ENCODE peak calls at places on chromosomes 11 and 22, in ten cellular contexts. Y, G, Q, S, X, E, Z, V, J and A are unnamed samples.

GRCh38 chr22:35355744-35356420 is 25.0 kb upstream of the HMOX1 start:
- DNase-seq in J (no peak), X (no peak), V (peak), E (peak), Z (no peak), S (peak), Y (no peak), G (no peak), Q (no peak), A (no peak)

GRCh38 chr11:130522284-130522961 is 74.0 kb downstream of the ADAMTS15 start:
- DNase-seq in G (peak), V (peak), X (peak), S (peak), Y (peak), Q (peak), E (peak), Z (peak), J (peak), A (peak)

GRCh38 chr11:33708970-33709369 is 8.3 kb upstream of the C11orf91 start:
- DNase-seq in Z (no peak), Q (no peak), J (no peak), G (no peak), E (no peak), X (no peak), S (no peak), V (no peak), Y (no peak), A (no peak)

GRCh38 chr11:61499816-61500491 is 8.6 kb upstream of the LRRC10B start:
- DNase-seq in E (no peak), G (no peak), X (no peak), Y (no peak), V (no peak), Z (no peak), S (no peak), Q (no peak), J (no peak), A (no peak)

GRCh38 chr11:112881461-112881860 is 79.8 kb upstream of the NCAM1 start:
- DNase-seq in Q (no peak), G (peak), X (no peak), J (peak), Z (peak), V (peak), E (no peak), Y (peak), S (peak), A (no peak)

GRCh38 chr11:125281831-125282595 is 117.5 kb downstream of the PKNOX2 start:
- DNase-seq in E (no peak), S (no peak), G (no peak), Z (no peak), X (no peak), J (no peak), Y (no peak), V (no peak), Q (no peak), A (no peak)

GRCh38 chr11:70798296-70798695 is 400.0 kb downstream of the CTTN start:
- DNase-seq in Y (no peak), S (no peak), Q (no peak), E (no peak), Z (no peak), G (no peak), V (no peak), J (no peak), X (no peak), A (no peak)

GRCh38 chr11:101583180-101584128 is at the start of gene TRPC6:
- DNase-seq in G (peak), E (peak), X (no peak), Z (peak), J (peak), S (no peak), Q (no peak), Y (no peak), V (peak), A (no peak)

GRCh38 chr11:43366597-43367121 is 7.9 kb downstream of the TTC17 start:
- DNase-seq in Y (no peak), E (peak), Z (peak), X (no peak), G (no peak), Q (no peak), S (no peak), J (no peak), V (no peak), A (no peak)

GRCh38 chr22:17748555-17749353 is 25.5 kb downstream of the BID start:
- DNase-seq in V (no peak), Z (no peak), G (no peak), X (no peak), E (no peak), Y (no peak), S (no peak), Q (no peak), J (no peak), A (no peak)

GRCh38 chr22:41620646-41621098 is at the start of gene DESI1:
- DNase-seq in E (no peak), Z (peak), G (no peak), S (no peak), Y (no peak), X (no peak), Q (peak), J (peak), V (no peak), A (no peak)

GRCh38 chr22:27129266-27129665 is 471.9 kb downstream of the MIAT start:
- DNase-seq in V (no peak), G (no peak), Z (no peak), J (peak), X (no peak), E (peak), S (peak), Y (no peak), Q (no peak), A (no peak)

GRCh38 chr22:33851985-33852384 is 68.3 kb downstream of the LARGE1 start:
- DNase-seq in X (no peak), Z (no peak), J (no peak), S (no peak), E (no peak), V (no peak), Y (no peak), Q (no peak), G (no peak), A (no peak)

GRCh38 chr11:45102810-45103621 is 43.4 kb upstream of the PRDM11 start:
- DNase-seq in Q (no peak), X (peak), Y (peak), G (peak), S (peak), J (peak), V (peak), Z (peak), E (peak), A (peak)

GRCh38 chr11:70772950-70773349 is 374.6 kb downstream of the CTTN start:
- DNase-seq in Q (no peak), S (no peak), G (no peak), Y (no peak), Z (no peak), J (no peak), E (no peak), X (no peak), V (no peak), A (no peak)

GRCh38 chr22:49970528-49971231 is 10.1 kb downstream of the PIM3 start:
- DNase-seq in X (peak), Z (peak), V (peak), Q (peak), Y (peak), G (peak), S (peak), E (peak), J (peak), A (peak)

GRCh38 chr11:77411717-77412441 is 62.0 kb downstream of the PAK1 start:
- DNase-seq in G (no peak), Q (peak), X (peak), Z (peak), J (peak), Y (peak), S (peak), V (peak), E (peak), A (peak)

GRCh38 chr11:64150481-64151239 is 15.3 kb downstream of the MACROD1 start:
- DNase-seq in Y (no peak), X (no peak), Z (no peak), G (no peak), J (no peak), Q (no peak), V (no peak), E (no peak), S (no peak), A (no peak)

GRCh38 chr22:20033045-20033706 is 12.3 kb downstream of the TANGO2 start:
- DNase-seq in Z (no peak), E (no peak), G (peak), Q (no peak), Y (no peak), V (no peak), X (no peak), J (peak), S (peak), A (no peak)

GRCh38 chr11:106177311-106177710 is 99.8 kb downstream of the AASDHPPT start:
- DNase-seq in V (no peak), Z (no peak), Q (no peak), X (no peak), J (no peak), S (no peak), Y (no peak), G (no peak), E (no peak), A (no peak)

GRCh38 chr22:49623176-49623575 is 204.5 kb downstream of the BRD1 start:
- DNase-seq in G (no peak), S (no peak), Z (no peak), Q (no peak), J (no peak), X (no peak), V (no peak), E (no peak), Y (no peak), A (no peak)

GRCh38 chr11:111814567-111814966 is 48.4 kb upstream of the PPP2R1B start:
- DNase-seq in Y (no peak), S (peak), G (no peak), X (peak), E (peak), Q (no peak), V (no peak), Z (peak), J (peak), A (peak)

GRCh38 chr11:62614275-62614674 is 1.2 kb downstream of the ROM1 start:
- DNase-seq in E (no peak), V (no peak), Y (no peak), Q (no peak), J (no peak), Z (no peak), G (no peak), X (no peak), S (no peak), A (no peak)

GRCh38 chr11:75445315-75445953 is 12.4 kb upstream of the KLHL35 start:
- DNase-seq in X (no peak), Z (peak), G (peak), J (peak), V (peak), Q (peak), E (peak), Y (peak), S (peak), A (no peak)

GRCh38 chr11:72138821-72139390 is 3.4 kb downstream of the FOLR3 start:
- DNase-seq in J (no peak), X (no peak), G (no peak), Z (no peak), S (no peak), E (no peak), Y (no peak), V (no peak), Q (no peak), A (no peak)

GRCh38 chr22:27615408-27615807 is 186.1 kb downstream of the MN1 start:
- DNase-seq in Y (no peak), Q (no peak), S (no peak), X (no peak), J (no peak), V (no peak), G (no peak), E (no peak), Z (no peak), A (no peak)

GRCh38 chr11:73154178-73154577 is 12.1 kb upstream of the FCHSD2 start:
- DNase-seq in Z (no peak), X (no peak), S (no peak), Q (peak), V (no peak), G (no peak), E (no peak), Y (no peak), J (no peak), A (no peak)

GRCh38 chr22:25085156-25085555 is 114.5 kb upstream of the CRYBB3 start:
- DNase-seq in J (no peak), S (no peak), Q (no peak), Z (no peak), V (no peak), Y (no peak), X (no peak), G (no peak), E (no peak), A (no peak)

GRCh38 chr22:29773233-29773632 is 6.1 kb downstream of the UQCR10 start:
- DNase-seq in Y (no peak), V (no peak), J (no peak), S (peak), Z (peak), X (no peak), Q (no peak), G (no peak), E (peak), A (peak)

GRCh38 chr11:109309153-109309552 is 112.8 kb upstream of the C11orf87 start:
- DNase-seq in V (no peak), S (peak), J (peak), X (no peak), Z (peak), Q (no peak), G (peak), E (peak), Y (no peak), A (peak)

GRCh38 chr11:134049303-134049702 is 19.6 kb upstream of the JAM3 start:
- DNase-seq in E (no peak), S (no peak), J (no peak), V (no peak), Y (no peak), Z (no peak), X (no peak), Q (peak), G (no peak), A (no peak)

GRCh38 chr11:111283945-111284481 is 14.3 kb upstream of the POU2AF3 start:
- DNase-seq in J (no peak), X (no peak), S (no peak), G (peak), E (peak), Z (peak), Y (no peak), V (no peak), Q (no peak), A (peak)

GRCh38 chr22:48593551-48593950 is 1234.1 kb downstream of the BRD1 start:
- DNase-seq in Q (no peak), E (no peak), Z (no peak), V (no peak), X (no peak), Y (no peak), S (no peak), J (no peak), G (no peak), A (no peak)

GRCh38 chr22:36871669-36872081 is 10.9 kb downstream of the NCF4 start:
- DNase-seq in X (no peak), V (no peak), G (peak), Z (no peak), E (no peak), Q (no peak), S (no peak), Y (no peak), J (no peak), A (no peak)

GRCh38 chr11:61820174-61820573 is 3.4 kb upstream of the FADS1 start:
- DNase-seq in X (no peak), Q (no peak), Z (peak), Y (no peak), V (no peak), E (peak), G (no peak), J (no peak), S (peak), A (no peak)

GRCh38 chr11:27076121-27076589 is 35.5 kb downstream of the BBOX1 start:
- DNase-seq in Y (no peak), E (no peak), Z (peak), S (no peak), Q (no peak), G (no peak), J (no peak), V (peak), X (peak), A (no peak)

GRCh38 chr11:59206635-59207034 is 6.1 kb downstream of the MPEG1 start:
- DNase-seq in Z (no peak), Y (no peak), Q (no peak), V (no peak), J (peak), G (peak), S (peak), E (no peak), X (no peak), A (no peak)

GRCh38 chr22:46262449-46263207 is 515 bp downstream of the PKDREJ start:
- DNase-seq in J (peak), S (peak), X (no peak), V (peak), E (peak), Q (peak), G (no peak), Z (peak), Y (no peak), A (no peak)
- H3K4me3 ChIP-seq in J (no peak), S (no peak), X (no peak), V (no peak), E (no peak), Q (peak), G (no peak), Z (no peak), Y (no peak), A (no peak)

GRCh38 chr11:123408619-123409455 is 21.2 kb upstream of the GRAMD1B start:
- DNase-seq in Z (no peak), S (no peak), X (no peak), Y (no peak), G (no peak), E (no peak), J (no peak), Q (no peak), V (no peak), A (no peak)

GRCh38 chr11:123406441-123407123 is 23.5 kb upstream of the GRAMD1B start:
- DNase-seq in E (no peak), J (no peak), Y (no peak), Z (no peak), Q (no peak), V (no peak), X (no peak), S (no peak), G (no peak), A (no peak)

GRCh38 chr11:123407996-123408597 is 22.0 kb upstream of the GRAMD1B start:
- DNase-seq in J (no peak), E (no peak), Y (no peak), X (no peak), V (no peak), S (no peak), G (no peak), Q (no peak), Z (no peak), A (no peak)

GRCh38 chr11:123409456-123409801 is 20.6 kb upstream of the GRAMD1B start:
- DNase-seq in Q (no peak), V (no peak), J (no peak), E (no peak), S (no peak), G (no peak), Z (no peak), Y (no peak), X (no peak), A (no peak)

DNA sequence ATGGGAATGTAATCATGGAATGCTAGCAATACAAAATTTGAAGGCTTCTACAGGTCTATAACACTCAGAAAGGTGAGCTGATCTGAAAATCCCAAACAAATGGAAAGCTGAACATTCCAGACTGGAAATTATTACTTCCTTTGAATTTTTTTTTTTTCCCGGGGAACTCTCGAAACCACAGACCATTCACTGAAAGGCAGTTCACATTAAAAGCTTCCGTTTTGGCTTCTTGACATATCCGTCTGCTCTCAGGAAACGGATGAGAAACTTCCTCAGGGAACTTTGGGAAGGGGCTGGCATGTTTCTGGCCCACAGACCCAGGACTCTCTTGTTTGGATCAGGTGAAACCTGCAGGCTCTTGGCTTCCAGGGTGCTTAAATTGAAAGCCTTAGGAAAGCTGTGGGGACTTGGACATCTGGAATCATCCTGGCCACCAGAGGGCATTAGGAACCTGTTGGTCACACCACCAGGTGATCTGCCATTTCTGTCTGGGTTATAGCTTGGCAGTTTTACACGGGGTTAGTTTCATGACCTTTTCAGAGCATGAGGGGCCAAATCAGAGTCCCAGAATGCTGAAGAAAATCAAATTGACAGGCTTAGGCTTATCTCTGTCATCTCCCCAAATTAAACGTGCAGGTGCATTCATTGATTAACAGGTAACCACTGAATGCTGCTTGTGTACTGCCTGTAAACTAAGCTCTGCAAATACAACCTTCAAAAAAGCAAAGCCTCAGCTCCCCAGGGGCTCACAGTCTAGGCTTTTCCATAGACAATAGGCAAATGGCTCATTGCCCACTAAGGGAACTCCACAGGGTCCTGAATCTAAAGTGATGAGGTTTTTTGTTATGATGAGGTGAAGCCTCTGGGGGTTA is 22.7 kb upstream of the GRAMD1B start:
- DNase-seq in E (peak), G (peak), V (peak), Q (peak), J (peak), S (peak), Z (peak), X (no peak), Y (peak), A (no peak)
- H3K4me3 ChIP-seq in E (no peak), G (no peak), V (no peak), Q (no peak), J (no peak), S (no peak), Z (no peak), X (no peak), Y (no peak), A (no peak)

DNA sequence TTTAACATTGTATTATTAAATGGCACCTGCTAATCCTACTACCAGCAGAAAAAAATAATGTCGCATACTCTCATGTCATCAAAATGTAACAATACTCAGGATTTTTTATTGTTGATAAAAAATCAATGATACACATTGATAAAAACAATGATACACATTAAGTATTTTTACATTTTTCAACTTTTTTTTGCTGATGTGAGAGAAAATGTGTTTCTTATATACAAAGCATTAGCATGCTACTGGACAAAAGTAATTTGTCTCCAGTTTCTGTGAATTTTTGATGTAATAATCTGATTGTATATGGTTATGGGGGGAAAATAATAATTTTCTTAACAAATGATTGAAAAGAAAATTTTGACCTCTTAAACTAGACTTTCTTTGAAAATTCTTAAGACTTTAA is 1256.6 kb upstream of the CNTN5 start:
- DNase-seq in X (no peak), S (no peak), E (no peak), Q (no peak), J (no peak), V (no peak), Z (no peak), Y (no peak), G (no peak), A (no peak)
- H3K4me3 ChIP-seq in X (no peak), S (no peak), E (no peak), Q (no peak), J (no peak), V (no peak), Z (no peak), Y (no peak), G (no peak), A (no peak)

DNA sequence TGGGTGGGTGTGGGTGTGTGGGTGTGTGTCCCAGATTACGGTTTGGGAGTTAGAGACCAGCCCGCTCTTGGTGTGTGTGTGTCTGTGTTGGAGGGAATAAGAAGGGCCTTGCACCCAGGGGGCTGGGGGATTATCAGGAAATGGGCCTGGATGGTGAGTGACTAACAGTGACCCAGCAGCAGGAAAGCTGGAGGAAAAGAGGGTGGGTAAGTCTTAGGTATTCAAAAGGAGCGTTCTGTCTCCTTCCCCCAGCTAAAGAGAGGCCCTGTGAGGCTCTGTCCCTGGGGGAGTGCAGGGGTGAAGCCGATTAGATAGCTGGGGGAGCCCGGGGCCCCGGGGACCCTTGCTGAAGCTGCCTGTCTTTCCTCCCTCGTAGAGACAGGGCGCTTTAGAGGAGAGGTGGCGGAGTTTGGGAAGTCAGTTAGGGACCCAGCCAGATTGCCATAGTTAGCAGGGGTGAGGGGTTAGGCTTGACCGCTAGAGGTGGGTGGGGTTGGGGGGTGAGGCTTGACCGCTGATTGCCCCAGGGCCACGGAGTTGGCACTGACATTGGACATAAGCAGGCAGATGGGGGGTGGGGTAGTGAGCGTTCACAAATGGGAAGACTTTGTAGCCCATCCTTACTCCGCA is 1.5 kb downstream of the OAF start:
- DNase-seq in Y (no peak), J (no peak), E (no peak), V (no peak), S (no peak), Z (no peak), G (peak), X (no peak), Q (no peak), A (no peak)
- H3K4me3 ChIP-seq in Y (no peak), J (peak), E (peak), V (peak), S (peak), Z (peak), G (no peak), X (peak), Q (peak), A (peak)

GRCh38 chr22:38309614-38310517 is 7.4 kb downstream of the CSNK1E start:
- DNase-seq in Y (no peak), S (peak), Z (no peak), V (no peak), X (no peak), Q (no peak), G (no peak), E (peak), J (peak), A (no peak)
- H3K4me3 ChIP-seq in Y (no peak), S (no peak), Z (no peak), V (no peak), X (no peak), Q (peak), G (no peak), E (no peak), J (peak), A (no peak)